ENCODE peak calls at places on chromosome 6, in six cellular contexts. A is IMR-90, U is HCT116, Q is A549, B is HepG2, D is GM12878. X is an unnamed sample.

GRCh38 chr6:111626446-111626845 is 20.8 kb upstream of the TRAF3IP2 start:
- DNase-seq in U (no peak), B (no peak), Q (no peak), D (no peak), A (no peak), X (no peak)

GRCh38 chr6:24838994-24839393 is 40.3 kb upstream of the ARMH2 start:
- DNase-seq in B (no peak), A (no peak), D (no peak), Q (no peak), U (no peak), X (no peak)

GRCh38 chr6:50236164-50236563 is 186.4 kb upstream of the DEFB112 start:
- DNase-seq in B (no peak), A (no peak), U (no peak), D (no peak), Q (no peak), X (no peak)

GRCh38 chr6:157194643-157195042 is 128.7 kb downstream of the TMEM242 start:
- DNase-seq in U (no peak), B (no peak), A (peak), Q (no peak), D (no peak), X (no peak)

GRCh38 chr6:2353412-2354137 is 108.2 kb upstream of the GMDS start:
- DNase-seq in D (peak), U (peak), A (peak), Q (peak), B (peak), X (peak)

GRCh38 chr6:1439349-1439748 is 50.0 kb downstream of the FOXF2 start:
- DNase-seq in A (no peak), B (no peak), U (no peak), D (no peak), Q (no peak), X (no peak)

GRCh38 chr6:32840604-32841246 is 2.2 kb upstream of the TAP2 start:
- DNase-seq in Q (no peak), B (no peak), D (no peak), A (no peak), U (no peak), X (no peak)

GRCh38 chr6:158061709-158062461 is 80.2 kb downstream of the SYNJ2 start:
- DNase-seq in A (no peak), U (no peak), B (no peak), D (no peak), Q (no peak), X (no peak)

GRCh38 chr6:36533321-36533720 is 14.0 kb downstream of the STK38 start:
- DNase-seq in Q (no peak), D (no peak), U (no peak), B (no peak), A (peak), X (no peak)

GRCh38 chr6:165889636-165890403 is 226.8 kb upstream of the PDE10A start:
- DNase-seq in U (peak), D (no peak), A (peak), Q (no peak), B (peak), X (no peak)

GRCh38 chr6:328184-328670 is 35.9 kb downstream of the DUSP22 start:
- DNase-seq in U (no peak), A (peak), D (peak), B (no peak), Q (no peak), X (no peak)

GRCh38 chr6:2876210-2877056 is 26.7 kb downstream of the SERPINB9 start:
- DNase-seq in A (peak), D (no peak), Q (peak), B (peak), U (peak), X (no peak)

GRCh38 chr6:147586044-147586443 is 77.6 kb downstream of the SAMD5 start:
- DNase-seq in U (no peak), A (peak), Q (no peak), D (no peak), B (no peak), X (no peak)

GRCh38 chr6:150302801-150303138 is 66.0 kb upstream of the IYD start:
- DNase-seq in A (no peak), U (no peak), D (no peak), Q (no peak), B (no peak), X (no peak)

GRCh38 chr6:27865952-27866369 is 46.2 kb downstream of the OR2B2 start:
- DNase-seq in Q (no peak), B (no peak), A (no peak), D (no peak), U (no peak), X (no peak)

GRCh38 chr6:169388767-169389166 is 135.1 kb upstream of the THBS2 start:
- DNase-seq in U (no peak), B (no peak), D (no peak), Q (no peak), A (no peak), X (no peak)

GRCh38 chr6:121430514-121431460 is 4.7 kb upstream of the GJA1 start:
- DNase-seq in D (no peak), A (peak), B (peak), U (peak), Q (peak), X (no peak)

GRCh38 chr6:33988121-33989015 is 157.5 kb downstream of the GRM4 start:
- DNase-seq in Q (no peak), D (no peak), A (no peak), U (no peak), B (peak), X (no peak)

GRCh38 chr6:89689732-89690131 is 51.2 kb upstream of the LYRM2 start:
- DNase-seq in B (no peak), D (no peak), A (no peak), U (no peak), Q (no peak), X (no peak)

GRCh38 chr6:110020888-110021287 is 42.8 kb downstream of the GPR6 start:
- DNase-seq in Q (no peak), A (no peak), U (no peak), B (no peak), D (no peak), X (no peak)

GRCh38 chr6:26118999-26119398 is 31.8 kb downstream of the HFE start:
- DNase-seq in Q (no peak), B (peak), A (peak), D (no peak), U (peak), X (no peak)

GRCh38 chr6:170297577-170298330 is 6.9 kb upstream of the DLL1 start:
- DNase-seq in B (no peak), Q (no peak), D (no peak), A (no peak), U (no peak), X (no peak)

GRCh38 chr6:437042-437402 is 45.5 kb downstream of the IRF4 start:
- DNase-seq in B (no peak), D (no peak), Q (no peak), A (peak), U (no peak), X (no peak)

GRCh38 chr6:110708295-110708965 is 106.8 kb downstream of the CDK19 start:
- DNase-seq in U (no peak), A (peak), B (no peak), Q (no peak), D (no peak), X (no peak)

GRCh38 chr6:42021847-42022754 is 28.2 kb upstream of the TAF8 start:
- DNase-seq in B (no peak), U (no peak), A (no peak), D (no peak), Q (no peak), X (peak)

GRCh38 chr6:69179681-69180080 is 544.6 kb downstream of the ADGRB3 start:
- DNase-seq in A (no peak), D (no peak), B (peak), U (no peak), Q (no peak), X (no peak)

GRCh38 chr6:47248446-47248845 is 61.3 kb downstream of the TNFRSF21 start:
- DNase-seq in Q (no peak), B (no peak), A (no peak), U (no peak), D (no peak), X (no peak)

GRCh38 chr6:109714156-109714555 is 23.1 kb downstream of the FIG4 start:
- DNase-seq in A (no peak), B (no peak), Q (no peak), U (no peak), D (no peak), X (no peak)

GRCh38 chr6:14692208-14692607 is 553.7 kb upstream of the JARID2 start:
- DNase-seq in D (no peak), A (no peak), B (no peak), Q (no peak), U (no peak), X (no peak)

GRCh38 chr6:120200853-120201252 is 851.3 kb upstream of the MAN1A1 start:
- DNase-seq in D (no peak), A (no peak), Q (no peak), U (no peak), B (no peak), X (no peak)

GRCh38 chr6:116997496-116997895 is 120.5 kb downstream of the RFX6 start:
- DNase-seq in Q (no peak), B (no peak), D (no peak), U (no peak), A (no peak), X (no peak)

GRCh38 chr6:38723783-38724182 is 8.7 kb downstream of the DNAH8 start:
- DNase-seq in A (no peak), U (no peak), B (no peak), D (no peak), Q (no peak), X (no peak)

GRCh38 chr6:142700032-142700431 is 244.9 kb downstream of the HIVEP2 start:
- DNase-seq in U (no peak), Q (no peak), D (no peak), A (no peak), B (no peak), X (no peak)

GRCh38 chr6:28947831-28948270 is 24.1 kb upstream of the TRIM27 start:
- DNase-seq in D (no peak), A (peak), Q (no peak), U (no peak), B (peak), X (peak)

GRCh38 chr6:95593025-95593424 is 15.7 kb downstream of the MANEA start:
- DNase-seq in U (no peak), A (no peak), B (peak), D (no peak), Q (no peak), X (no peak)

GRCh38 chr6:89433637-89434499 is 916 bp downstream of the ANKRD6 start:
- DNase-seq in D (peak), A (no peak), Q (no peak), U (no peak), B (no peak), X (peak)

GRCh38 chr6:152748843-152749242 is 1.8 kb upstream of the VIP start:
- DNase-seq in B (no peak), U (no peak), Q (no peak), A (peak), D (no peak), X (peak)

GRCh38 chr6:11607381-11607780 is 69.8 kb downstream of the TMEM170B start:
- DNase-seq in B (no peak), Q (no peak), D (no peak), U (no peak), A (peak), X (no peak)
- TF ChIP-seq CEBPB in B (no peak), Q (no peak), D (no peak), U (no peak), A (no peak), X (no peak)

DNA sequence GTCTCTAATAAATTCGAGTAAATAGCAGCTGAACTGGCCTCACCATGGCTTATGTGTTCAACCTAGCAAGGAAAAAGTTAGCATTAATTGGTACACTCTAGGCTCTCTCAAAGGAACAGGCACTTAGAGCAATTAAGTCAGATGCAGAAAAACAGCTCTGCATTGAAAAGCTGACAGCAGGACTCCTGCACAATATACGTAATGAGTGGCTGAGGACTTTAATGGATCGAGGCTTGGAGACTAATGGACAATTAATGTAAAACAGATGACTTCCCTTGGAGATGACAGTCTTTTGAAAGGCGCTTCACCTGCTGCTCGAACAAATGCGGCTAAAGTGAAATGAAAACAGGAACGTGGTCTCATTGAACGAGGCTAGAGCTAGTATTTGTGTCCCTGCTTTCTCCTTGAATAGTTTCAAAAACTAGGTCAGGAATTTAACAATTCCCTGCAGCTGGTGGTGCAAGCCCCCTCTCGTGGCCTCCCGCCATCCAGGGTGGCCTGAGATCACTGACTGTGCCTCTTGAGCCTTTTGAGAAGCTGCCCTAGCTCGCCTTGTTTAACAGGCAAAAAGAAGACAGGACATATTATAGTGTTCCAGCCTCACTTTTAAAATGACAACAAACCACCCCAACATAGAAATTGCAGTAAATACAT is 137.1 kb downstream of the ELOVL4 start:
- DNase-seq in U (no peak), A (no peak), Q (no peak), D (no peak), B (no peak), X (no peak)
- TF ChIP-seq CEBPB in U (no peak), A (no peak), Q (no peak), D (no peak), B (no peak), X (no peak)

GRCh38 chr6:131135244-131136020 is at the start of gene AKAP7:
- DNase-seq in B (peak), Q (peak), A (peak), D (no peak), U (peak), X (peak)
- TF ChIP-seq CEBPB in B (no peak), Q (no peak), A (no peak), D (no peak), U (no peak), X (no peak)

DNA sequence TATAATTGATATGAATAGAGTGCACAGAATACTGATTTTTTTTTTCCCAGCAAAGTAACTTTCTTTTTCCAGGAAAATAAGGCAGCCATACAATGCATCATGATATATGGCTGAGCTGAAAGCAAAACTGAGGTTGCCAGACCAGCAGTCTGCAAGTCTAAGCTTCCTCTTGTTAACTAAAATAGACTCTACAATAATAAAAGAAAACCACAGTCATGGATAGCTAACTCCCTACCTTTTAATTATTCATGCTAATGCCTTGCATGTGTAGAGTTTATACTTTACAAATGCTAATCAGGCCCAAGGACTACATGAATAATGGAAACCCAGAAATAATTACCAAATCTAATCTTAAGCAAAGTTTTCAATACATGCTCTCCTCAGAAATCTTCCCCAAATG is 47.4 kb downstream of the MAP7 start:
- DNase-seq in A (no peak), U (no peak), D (no peak), Q (no peak), B (no peak), X (no peak)
- TF ChIP-seq CEBPB in A (no peak), U (no peak), D (no peak), Q (no peak), B (no peak), X (no peak)

DNA sequence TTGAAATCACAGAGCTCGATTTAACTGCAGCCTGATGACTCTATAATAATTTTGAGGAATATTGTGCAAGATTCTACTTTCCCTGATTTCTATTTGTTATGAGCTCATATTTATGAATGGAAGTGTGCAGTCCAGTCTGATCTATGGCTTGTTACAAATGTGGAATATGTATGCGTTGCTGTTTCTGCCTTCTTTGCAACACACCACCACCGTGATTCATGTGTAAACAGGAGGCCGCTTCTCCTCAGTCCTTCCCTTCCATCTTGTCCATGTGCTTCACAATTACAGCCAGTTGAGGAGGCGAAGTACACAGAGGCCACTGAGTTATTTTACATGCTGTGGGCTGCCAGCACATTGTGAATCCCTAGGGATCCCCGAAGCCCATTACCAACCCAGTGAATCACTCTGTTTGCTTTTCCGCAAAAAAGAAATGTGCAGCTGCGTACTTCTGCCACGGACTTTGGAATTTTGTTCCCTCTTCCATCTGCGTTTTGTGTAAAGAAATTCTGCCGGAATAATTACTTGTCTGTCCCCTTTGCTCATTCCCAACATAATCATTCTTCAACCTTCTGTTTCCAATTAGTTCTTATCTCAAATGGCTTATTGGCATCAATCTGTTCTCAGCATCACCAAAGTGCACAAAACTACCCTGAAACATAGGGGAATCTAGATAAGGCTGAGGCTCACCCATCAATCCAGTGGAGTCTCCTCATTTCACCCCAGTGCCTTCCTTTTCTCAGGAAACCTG is 551.6 kb upstream of the CITED2 start:
- DNase-seq in A (peak), U (no peak), B (peak), D (no peak), Q (no peak), X (no peak)
- TF ChIP-seq CEBPB in A (peak), U (no peak), B (peak), D (no peak), Q (no peak), X (peak)